ENCODE peak calls at places on chromosomes 6 and 20, in seven cellular contexts. One of them, this sample, is unnamed.

GRCh38 chr6:164942271-164942670 is 367.1 kb downstream of the C6orf118 start:
- DNase-seq in fibroblast of the aortic adventitia: no peak
- DNase-seq in dorsolateral prefrontal cortex: no peak
- DNase-seq in GM23248: no peak
- DNase-seq in neuronal stem cell: no peak
- DNase-seq in cardiac muscle cell: no peak
- DNase-seq in AG04449: no peak
- DNase-seq in this sample: no peak

GRCh38 chr6:11271637-11272036 is 39.2 kb upstream of the NEDD9 start:
- DNase-seq in fibroblast of the aortic adventitia: no peak
- DNase-seq in dorsolateral prefrontal cortex: no peak
- DNase-seq in GM23248: peak
- DNase-seq in neuronal stem cell: no peak
- DNase-seq in cardiac muscle cell: no peak
- DNase-seq in AG04449: no peak
- DNase-seq in this sample: no peak

GRCh38 chr20:32510120-32510600 is 75.0 kb downstream of the NOL4L start:
- DNase-seq in fibroblast of the aortic adventitia: no peak
- DNase-seq in dorsolateral prefrontal cortex: no peak
- DNase-seq in GM23248: no peak
- DNase-seq in neuronal stem cell: no peak
- DNase-seq in cardiac muscle cell: no peak
- DNase-seq in AG04449: no peak
- DNase-seq in this sample: no peak

GRCh38 chr6:43277643-43278523 is 20.2 kb upstream of the SLC22A7 start:
- DNase-seq in fibroblast of the aortic adventitia: peak
- DNase-seq in dorsolateral prefrontal cortex: no peak
- DNase-seq in GM23248: no peak
- DNase-seq in neuronal stem cell: no peak
- DNase-seq in cardiac muscle cell: peak
- DNase-seq in AG04449: no peak
- DNase-seq in this sample: no peak

GRCh38 chr6:125753218-125753936 is 3.9 kb downstream of the HEY2 start:
- DNase-seq in fibroblast of the aortic adventitia: peak
- DNase-seq in dorsolateral prefrontal cortex: no peak
- DNase-seq in GM23248: peak
- DNase-seq in neuronal stem cell: no peak
- DNase-seq in cardiac muscle cell: no peak
- DNase-seq in AG04449: no peak
- DNase-seq in this sample: no peak

GRCh38 chr6:11772109-11772830 is 6.3 kb downstream of the ADTRP start:
- DNase-seq in fibroblast of the aortic adventitia: peak
- DNase-seq in dorsolateral prefrontal cortex: no peak
- DNase-seq in GM23248: peak
- DNase-seq in neuronal stem cell: no peak
- DNase-seq in cardiac muscle cell: no peak
- DNase-seq in AG04449: peak
- DNase-seq in this sample: peak

GRCh38 chr20:34062651-34063482 is 49.2 kb downstream of the EIF2S2 start:
- DNase-seq in fibroblast of the aortic adventitia: peak
- DNase-seq in dorsolateral prefrontal cortex: no peak
- DNase-seq in GM23248: peak
- DNase-seq in neuronal stem cell: no peak
- DNase-seq in cardiac muscle cell: no peak
- DNase-seq in AG04449: no peak
- DNase-seq in this sample: no peak

GRCh38 chr20:20022498-20022897 is 5.3 kb downstream of the NAA20 start:
- DNase-seq in fibroblast of the aortic adventitia: no peak
- DNase-seq in dorsolateral prefrontal cortex: no peak
- DNase-seq in GM23248: no peak
- DNase-seq in neuronal stem cell: no peak
- DNase-seq in cardiac muscle cell: no peak
- DNase-seq in AG04449: no peak
- DNase-seq in this sample: no peak

GRCh38 chr6:38319259-38320255 is 320.2 kb downstream of the BTBD9 start:
- DNase-seq in fibroblast of the aortic adventitia: no peak
- DNase-seq in dorsolateral prefrontal cortex: no peak
- DNase-seq in GM23248: no peak
- DNase-seq in neuronal stem cell: no peak
- DNase-seq in cardiac muscle cell: no peak
- DNase-seq in AG04449: no peak
- DNase-seq in this sample: no peak

GRCh38 chr6:106547961-106548453 is 81.3 kb downstream of the RTN4IP1 start:
- DNase-seq in fibroblast of the aortic adventitia: peak
- DNase-seq in dorsolateral prefrontal cortex: no peak
- DNase-seq in GM23248: no peak
- DNase-seq in neuronal stem cell: no peak
- DNase-seq in cardiac muscle cell: peak
- DNase-seq in AG04449: no peak
- DNase-seq in this sample: peak

GRCh38 chr6:6676910-6677441 is 88.5 kb downstream of the LY86 start:
- DNase-seq in fibroblast of the aortic adventitia: peak
- DNase-seq in dorsolateral prefrontal cortex: peak
- DNase-seq in GM23248: peak
- DNase-seq in neuronal stem cell: peak
- DNase-seq in cardiac muscle cell: peak
- DNase-seq in AG04449: no peak
- DNase-seq in this sample: no peak

GRCh38 chr20:38617011-38617829 is 15.6 kb downstream of the ARHGAP40 start:
- DNase-seq in fibroblast of the aortic adventitia: no peak
- DNase-seq in dorsolateral prefrontal cortex: no peak
- DNase-seq in GM23248: peak
- DNase-seq in neuronal stem cell: no peak
- DNase-seq in cardiac muscle cell: no peak
- DNase-seq in AG04449: no peak
- DNase-seq in this sample: no peak

GRCh38 chr20:34948030-34948429 is 7.6 kb downstream of the GSS start:
- DNase-seq in fibroblast of the aortic adventitia: peak
- DNase-seq in dorsolateral prefrontal cortex: no peak
- DNase-seq in GM23248: peak
- DNase-seq in neuronal stem cell: no peak
- DNase-seq in cardiac muscle cell: no peak
- DNase-seq in AG04449: peak
- DNase-seq in this sample: peak

GRCh38 chr6:155373276-155373675 is 59.0 kb upstream of the TFB1M start:
- DNase-seq in fibroblast of the aortic adventitia: no peak
- DNase-seq in dorsolateral prefrontal cortex: no peak
- DNase-seq in GM23248: peak
- DNase-seq in neuronal stem cell: no peak
- DNase-seq in cardiac muscle cell: no peak
- DNase-seq in AG04449: no peak
- DNase-seq in this sample: no peak

GRCh38 chr6:99092461-99092860 is 144.7 kb upstream of the FBXL4 start:
- DNase-seq in fibroblast of the aortic adventitia: no peak
- DNase-seq in dorsolateral prefrontal cortex: no peak
- DNase-seq in GM23248: no peak
- DNase-seq in neuronal stem cell: no peak
- DNase-seq in cardiac muscle cell: no peak
- DNase-seq in AG04449: no peak
- DNase-seq in this sample: no peak

GRCh38 chr20:35273449-35274171 is 4.3 kb downstream of the MMP24OS start:
- DNase-seq in fibroblast of the aortic adventitia: no peak
- DNase-seq in dorsolateral prefrontal cortex: peak
- DNase-seq in GM23248: no peak
- DNase-seq in neuronal stem cell: no peak
- DNase-seq in cardiac muscle cell: no peak
- DNase-seq in AG04449: no peak
- DNase-seq in this sample: no peak

GRCh38 chr6:107330190-107330589 is 129.2 kb downstream of the PDSS2 start:
- DNase-seq in fibroblast of the aortic adventitia: no peak
- DNase-seq in dorsolateral prefrontal cortex: no peak
- DNase-seq in GM23248: no peak
- DNase-seq in neuronal stem cell: no peak
- DNase-seq in cardiac muscle cell: no peak
- DNase-seq in AG04449: no peak
- DNase-seq in this sample: no peak

GRCh38 chr6:52106994-52107393 is 19.6 kb upstream of the PKHD1 start:
- DNase-seq in fibroblast of the aortic adventitia: no peak
- DNase-seq in dorsolateral prefrontal cortex: no peak
- DNase-seq in GM23248: no peak
- DNase-seq in neuronal stem cell: no peak
- DNase-seq in cardiac muscle cell: no peak
- DNase-seq in AG04449: no peak
- DNase-seq in this sample: no peak

GRCh38 chr6:55886185-55886836 is 10.9 kb upstream of the BMP5 start:
- DNase-seq in fibroblast of the aortic adventitia: peak
- DNase-seq in dorsolateral prefrontal cortex: no peak
- DNase-seq in GM23248: peak
- DNase-seq in neuronal stem cell: no peak
- DNase-seq in cardiac muscle cell: peak
- DNase-seq in AG04449: no peak
- DNase-seq in this sample: no peak

GRCh38 chr6:71979911-71980310 is 93.6 kb downstream of the RIMS1 start:
- DNase-seq in fibroblast of the aortic adventitia: no peak
- DNase-seq in dorsolateral prefrontal cortex: no peak
- DNase-seq in GM23248: peak
- DNase-seq in neuronal stem cell: no peak
- DNase-seq in cardiac muscle cell: no peak
- DNase-seq in AG04449: no peak
- DNase-seq in this sample: no peak

GRCh38 chr6:126268087-126268486 is 71.8 kb upstream of the CENPW start:
- DNase-seq in fibroblast of the aortic adventitia: peak
- DNase-seq in dorsolateral prefrontal cortex: no peak
- DNase-seq in GM23248: no peak
- DNase-seq in neuronal stem cell: no peak
- DNase-seq in cardiac muscle cell: peak
- DNase-seq in AG04449: no peak
- DNase-seq in this sample: no peak

GRCh38 chr6:122832515-122833228 is 43.6 kb downstream of the SMPDL3A start:
- DNase-seq in fibroblast of the aortic adventitia: no peak
- DNase-seq in dorsolateral prefrontal cortex: no peak
- DNase-seq in GM23248: no peak
- DNase-seq in neuronal stem cell: no peak
- DNase-seq in cardiac muscle cell: no peak
- DNase-seq in AG04449: no peak
- DNase-seq in this sample: no peak

GRCh38 chr6:101711518-101711917 is 318.0 kb downstream of the GRIK2 start:
- DNase-seq in fibroblast of the aortic adventitia: no peak
- DNase-seq in dorsolateral prefrontal cortex: no peak
- DNase-seq in GM23248: no peak
- DNase-seq in neuronal stem cell: no peak
- DNase-seq in cardiac muscle cell: no peak
- DNase-seq in AG04449: no peak
- DNase-seq in this sample: no peak

GRCh38 chr6:101722481-101722880 is 329.0 kb downstream of the GRIK2 start:
- DNase-seq in fibroblast of the aortic adventitia: peak
- DNase-seq in dorsolateral prefrontal cortex: no peak
- DNase-seq in GM23248: peak
- DNase-seq in neuronal stem cell: no peak
- DNase-seq in cardiac muscle cell: no peak
- DNase-seq in AG04449: no peak
- DNase-seq in this sample: no peak

GRCh38 chr6:101716387-101716786 is 322.9 kb downstream of the GRIK2 start:
- DNase-seq in fibroblast of the aortic adventitia: no peak
- DNase-seq in dorsolateral prefrontal cortex: no peak
- DNase-seq in GM23248: no peak
- DNase-seq in neuronal stem cell: no peak
- DNase-seq in cardiac muscle cell: no peak
- DNase-seq in AG04449: no peak
- DNase-seq in this sample: no peak

DNA sequence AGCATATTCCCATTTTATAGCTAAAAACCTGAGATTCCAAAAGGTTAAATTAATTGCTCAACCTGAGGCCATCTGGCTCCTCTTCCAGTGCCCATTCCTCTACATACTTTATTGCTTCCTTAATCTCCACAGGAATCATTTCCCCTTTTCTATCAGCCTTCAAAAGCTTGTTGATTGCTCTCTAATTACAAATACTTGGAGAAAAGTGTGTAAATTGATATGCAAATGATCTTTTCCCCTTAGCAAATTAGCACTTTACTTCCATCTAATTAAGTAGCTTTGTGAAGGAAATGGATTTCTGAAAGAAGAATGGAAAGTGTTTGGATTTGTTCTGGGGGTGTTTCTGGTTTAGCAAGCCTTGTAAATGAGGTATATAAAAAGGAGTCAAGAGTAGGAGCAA is 323.3 kb downstream of the GRIK2 start:
- DNase-seq in fibroblast of the aortic adventitia: no peak
- DNase-seq in dorsolateral prefrontal cortex: no peak
- DNase-seq in GM23248: no peak
- DNase-seq in neuronal stem cell: no peak
- DNase-seq in cardiac muscle cell: no peak
- DNase-seq in AG04449: no peak
- DNase-seq in this sample: no peak
- H3K4me3 ChIP-seq in fibroblast of the aortic adventitia: no peak
- H3K4me3 ChIP-seq in dorsolateral prefrontal cortex: no peak
- H3K4me3 ChIP-seq in GM23248: no peak
- H3K4me3 ChIP-seq in neuronal stem cell: no peak
- H3K4me3 ChIP-seq in cardiac muscle cell: no peak
- H3K4me3 ChIP-seq in AG04449: no peak
- H3K4me3 ChIP-seq in this sample: no peak

DNA sequence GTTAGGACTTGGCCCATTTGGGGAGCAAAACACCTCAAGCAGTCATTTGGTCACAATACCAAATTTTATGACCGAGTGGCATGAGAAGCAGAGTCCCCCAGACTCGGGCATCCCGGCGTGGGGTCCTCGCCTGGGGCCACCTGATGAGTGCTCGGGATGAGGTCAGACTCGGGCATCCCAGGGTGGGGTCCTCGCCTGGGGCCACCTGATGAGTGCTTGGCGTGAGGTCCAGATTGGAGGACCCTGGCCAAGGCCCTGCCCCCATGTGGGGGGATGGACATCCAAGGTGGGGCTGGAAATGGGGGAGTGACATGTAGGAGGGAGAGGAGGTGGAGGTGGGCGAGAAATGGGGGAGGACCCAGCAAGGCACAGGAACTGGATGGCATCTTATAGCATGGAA is 56.1 kb upstream of the CST7 start:
- DNase-seq in fibroblast of the aortic adventitia: no peak
- DNase-seq in dorsolateral prefrontal cortex: no peak
- DNase-seq in GM23248: no peak
- DNase-seq in neuronal stem cell: no peak
- DNase-seq in cardiac muscle cell: no peak
- DNase-seq in AG04449: no peak
- DNase-seq in this sample: no peak
- H3K4me3 ChIP-seq in fibroblast of the aortic adventitia: no peak
- H3K4me3 ChIP-seq in dorsolateral prefrontal cortex: no peak
- H3K4me3 ChIP-seq in GM23248: no peak
- H3K4me3 ChIP-seq in neuronal stem cell: no peak
- H3K4me3 ChIP-seq in cardiac muscle cell: no peak
- H3K4me3 ChIP-seq in AG04449: no peak
- H3K4me3 ChIP-seq in this sample: no peak

GRCh38 chr20:62241501-62241900 is 3.2 kb downstream of the OSBPL2 start:
- DNase-seq in fibroblast of the aortic adventitia: no peak
- DNase-seq in dorsolateral prefrontal cortex: no peak
- DNase-seq in GM23248: no peak
- DNase-seq in neuronal stem cell: no peak
- DNase-seq in cardiac muscle cell: no peak
- DNase-seq in AG04449: no peak
- DNase-seq in this sample: no peak
- H3K4me3 ChIP-seq in fibroblast of the aortic adventitia: no peak
- H3K4me3 ChIP-seq in dorsolateral prefrontal cortex: no peak
- H3K4me3 ChIP-seq in GM23248: no peak
- H3K4me3 ChIP-seq in neuronal stem cell: no peak
- H3K4me3 ChIP-seq in cardiac muscle cell: no peak
- H3K4me3 ChIP-seq in AG04449: no peak
- H3K4me3 ChIP-seq in this sample: no peak

DNA sequence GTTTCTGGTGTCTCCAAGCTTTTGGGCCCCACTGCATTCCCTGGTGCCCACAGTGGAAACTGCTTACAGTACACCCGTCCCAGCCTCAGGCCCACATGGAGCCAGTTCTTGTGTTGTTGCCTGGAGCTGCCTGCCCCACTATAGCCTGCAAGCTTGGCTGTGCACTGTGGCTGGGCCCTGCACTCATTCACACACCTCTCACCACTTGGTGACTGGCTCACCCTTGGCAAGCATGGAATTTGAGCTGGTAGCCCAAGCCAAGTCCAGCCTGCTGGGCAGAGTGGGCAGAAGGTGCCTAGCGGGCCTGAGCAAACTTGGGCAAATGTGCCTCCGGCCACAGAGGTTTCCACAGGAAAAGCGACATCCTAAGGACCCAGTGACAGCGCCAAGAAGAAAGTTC is 472.3 kb downstream of the MMUT start:
- DNase-seq in fibroblast of the aortic adventitia: no peak
- DNase-seq in dorsolateral prefrontal cortex: no peak
- DNase-seq in GM23248: no peak
- DNase-seq in neuronal stem cell: no peak
- DNase-seq in cardiac muscle cell: no peak
- DNase-seq in AG04449: no peak
- DNase-seq in this sample: no peak
- H3K4me3 ChIP-seq in fibroblast of the aortic adventitia: no peak
- H3K4me3 ChIP-seq in dorsolateral prefrontal cortex: no peak
- H3K4me3 ChIP-seq in GM23248: peak
- H3K4me3 ChIP-seq in neuronal stem cell: no peak
- H3K4me3 ChIP-seq in cardiac muscle cell: no peak
- H3K4me3 ChIP-seq in AG04449: no peak
- H3K4me3 ChIP-seq in this sample: no peak

This sample was measured in skeletal muscle cell.